ENCODE peak calls at places on chromosomes 3 and 15, in nine cellular contexts. G is Peyer's patch, O is GM12878, P is heart left ventricle, A is neural progenitor cell, V is endothelial cell of umbilical vein, F is NB4, J is astrocyte, K is kidney. R is an unnamed sample.

GRCh38 chr3:13235897-13236296 is 162.7 kb upstream of the IQSEC1 start:
- DNase-seq in G (no peak), O (no peak), P (no peak), A (no peak), V (no peak), F (peak), J (no peak), K (peak), R (no peak)

GRCh38 chr3:52534281-52535183 is 875 bp upstream of the NT5DC2 start:
- DNase-seq in G (peak), O (no peak), P (no peak), A (peak), V (no peak), F (peak), J (no peak), K (peak), R (no peak)

GRCh38 chr3:157176108-157176507 is 16.2 kb upstream of the CCNL1 start:
- DNase-seq in G (no peak), O (no peak), P (no peak), A (no peak), V (peak), F (no peak), J (peak), K (no peak), R (no peak)

GRCh38 chr3:46695177-46695961 is 1.9 kb upstream of the ALS2CL start:
- DNase-seq in G (no peak), O (no peak), P (peak), A (peak), V (peak), F (peak), J (no peak), K (no peak), R (peak)

GRCh38 chr3:168165390-168166269 is 69.9 kb upstream of the GOLIM4 start:
- DNase-seq in G (no peak), O (peak), P (no peak), A (peak), V (peak), F (peak), J (peak), K (no peak), R (peak)

GRCh38 chr15:59828871-59829270 is 139.8 kb upstream of the BNIP2 start:
- DNase-seq in G (no peak), O (no peak), P (no peak), A (no peak), V (no peak), F (no peak), J (no peak), K (no peak), R (no peak)

GRCh38 chr3:124441766-124442165 is 288.5 kb upstream of the UMPS start:
- DNase-seq in G (no peak), O (no peak), P (no peak), A (no peak), V (no peak), F (no peak), J (no peak), K (peak), R (no peak)

GRCh38 chr15:39921274-39921638 is 1.2 kb upstream of the GPR176 start:
- DNase-seq in G (no peak), O (no peak), P (no peak), A (no peak), V (no peak), F (no peak), J (no peak), K (no peak), R (no peak)

GRCh38 chr3:9730747-9731205 is 759 bp upstream of the BRPF1 start:
- DNase-seq in G (no peak), O (no peak), P (no peak), A (no peak), V (no peak), F (peak), J (peak), K (no peak), R (no peak)

GRCh38 chr3:170806141-170806540 is 63.9 kb downstream of the RPL22L1 start:
- DNase-seq in G (no peak), O (no peak), P (no peak), A (no peak), V (no peak), F (no peak), J (no peak), K (no peak), R (no peak)

GRCh38 chr3:151925419-151925818 is 52.0 kb downstream of the SUCNR1 start:
- DNase-seq in G (no peak), O (no peak), P (no peak), A (no peak), V (no peak), F (no peak), J (peak), K (no peak), R (no peak)

GRCh38 chr3:51637144-51637940 is 33.7 kb upstream of the TEX264 start:
- DNase-seq in G (no peak), O (no peak), P (no peak), A (no peak), V (no peak), F (no peak), J (no peak), K (no peak), R (no peak)

GRCh38 chr3:69671082-69671952 is 67.9 kb upstream of the MITF start:
- DNase-seq in G (no peak), O (no peak), P (peak), A (peak), V (peak), F (peak), J (no peak), K (no peak), R (no peak)

GRCh38 chr15:82043130-82043673 is 2.6 kb downstream of the MEX3B start:
- DNase-seq in G (no peak), O (no peak), P (no peak), A (peak), V (no peak), F (no peak), J (no peak), K (peak), R (no peak)

GRCh38 chr15:71186267-71186666 is 71.0 kb downstream of the THSD4 start:
- DNase-seq in G (no peak), O (no peak), P (peak), A (no peak), V (no peak), F (no peak), J (no peak), K (no peak), R (peak)

GRCh38 chr3:197406266-197406665 is 107.9 kb upstream of the DLG1 start:
- DNase-seq in G (no peak), O (no peak), P (peak), A (no peak), V (peak), F (no peak), J (peak), K (peak), R (no peak)

GRCh38 chr3:131218196-131218595 is 163.4 kb upstream of the NUDT16 start:
- DNase-seq in G (no peak), O (no peak), P (no peak), A (no peak), V (no peak), F (no peak), J (peak), K (no peak), R (no peak)

GRCh38 chr3:174337227-174337626 is 521.9 kb upstream of the NAALADL2 start:
- DNase-seq in G (no peak), O (no peak), P (no peak), A (no peak), V (peak), F (peak), J (no peak), K (no peak), R (no peak)

GRCh38 chr3:174333640-174334039 is 525.5 kb upstream of the NAALADL2 start:
- DNase-seq in G (no peak), O (no peak), P (no peak), A (no peak), V (no peak), F (no peak), J (no peak), K (no peak), R (no peak)

GRCh38 chr3:174336774-174337173 is 522.4 kb upstream of the NAALADL2 start:
- DNase-seq in G (no peak), O (no peak), P (no peak), A (no peak), V (no peak), F (no peak), J (no peak), K (no peak), R (no peak)

GRCh38 chr3:174334111-174334510 is 525.0 kb upstream of the NAALADL2 start:
- DNase-seq in G (no peak), O (no peak), P (no peak), A (no peak), V (no peak), F (no peak), J (no peak), K (no peak), R (no peak)

GRCh38 chr3:174335324-174335723 is 523.8 kb upstream of the NAALADL2 start:
- DNase-seq in G (no peak), O (no peak), P (no peak), A (no peak), V (no peak), F (no peak), J (no peak), K (no peak), R (no peak)
- TF ChIP-seq CTCF in G (no peak), O (no peak), P (no peak), A (no peak), V (no peak), F (no peak), J (no peak), K (no peak), R (no peak)

GRCh38 chr15:67070150-67070549 is 4.7 kb downstream of the SMAD3 start:
- DNase-seq in G (no peak), O (no peak), P (no peak), A (no peak), V (no peak), F (no peak), J (no peak), K (no peak), R (no peak)
- H3K4me3 ChIP-seq in G (no peak), O (peak), P (no peak), A (no peak), V (no peak), F (peak), J (no peak), K (no peak), R (no peak)

GRCh38 chr15:62138124-62138523 is 27.0 kb downstream of the C2CD4B start:
- DNase-seq in G (no peak), O (no peak), P (no peak), A (no peak), V (peak), F (no peak), J (peak), K (no peak), R (no peak)

GRCh38 chr15:62145015-62145735 is 19.9 kb downstream of the C2CD4B start:
- DNase-seq in G (no peak), O (no peak), P (no peak), A (no peak), V (no peak), F (no peak), J (no peak), K (no peak), R (no peak)

GRCh38 chr15:62141200-62141599 is 23.9 kb downstream of the C2CD4B start:
- DNase-seq in G (no peak), O (no peak), P (no peak), A (no peak), V (no peak), F (no peak), J (no peak), K (no peak), R (no peak)

GRCh38 chr15:62141643-62142588 is 23.2 kb downstream of the C2CD4B start:
- DNase-seq in G (no peak), O (no peak), P (no peak), A (no peak), V (no peak), F (no peak), J (peak), K (no peak), R (no peak)

DNA sequence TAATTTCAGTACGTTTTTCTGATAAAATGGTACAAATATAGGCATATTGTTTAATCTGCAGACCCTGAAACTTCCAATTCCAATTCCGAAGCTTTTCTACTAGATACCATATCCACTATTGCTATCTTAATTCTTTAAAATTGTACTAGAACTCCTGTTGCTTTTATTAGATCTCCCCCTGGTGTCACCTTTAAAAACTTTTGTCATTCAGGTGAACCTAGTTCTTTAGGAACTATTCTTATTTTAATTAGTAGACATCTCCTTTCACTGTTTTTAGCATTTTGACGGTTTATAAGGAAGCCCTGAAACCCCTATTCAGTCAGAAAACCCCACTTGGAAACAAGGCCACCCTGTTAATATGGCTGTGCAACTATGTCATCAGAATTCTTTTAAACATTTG is 22.3 kb downstream of the C2CD4B start:
- DNase-seq in G (no peak), O (no peak), P (no peak), A (no peak), V (no peak), F (no peak), J (no peak), K (no peak), R (no peak)
- TF ChIP-seq CTCF in G (peak), O (no peak), P (no peak), A (no peak), V (no peak), F (no peak), J (no peak), K (no peak), R (no peak)

GRCh38 chr3:78979083-78979482 is 788.7 kb downstream of the ROBO1 start:
- DNase-seq in G (no peak), O (no peak), P (no peak), A (peak), V (no peak), F (no peak), J (no peak), K (no peak), R (no peak)
- H3K4me3 ChIP-seq in G (no peak), O (no peak), P (no peak), A (peak), V (no peak), F (no peak), J (no peak), K (no peak), R (no peak)

GRCh38 chr3:181695661-181696491 is 15.8 kb upstream of the SOX2 start:
- DNase-seq in G (no peak), O (no peak), P (no peak), A (peak), V (peak), F (no peak), J (peak), K (no peak), R (no peak)
- TF ChIP-seq CTCF in G (no peak), O (no peak), P (no peak), A (no peak), V (no peak), F (no peak), J (no peak), K (no peak), R (no peak)

GRCh38 chr3:29279276-29279675 is 1.6 kb upstream of the RBMS3 start:
- DNase-seq in G (no peak), O (no peak), P (no peak), A (no peak), V (no peak), F (no peak), J (no peak), K (no peak), R (no peak)
- H3K4me3 ChIP-seq in G (no peak), O (no peak), P (peak), A (no peak), V (no peak), F (no peak), J (peak), K (peak), R (no peak)

GRCh38 chr15:98085003-98085639 is 124.6 kb downstream of the ARRDC4 start:
- DNase-seq in G (no peak), O (no peak), P (no peak), A (peak), V (peak), F (peak), J (peak), K (no peak), R (no peak)

GRCh38 chr15:98083203-98083910 is 122.9 kb downstream of the ARRDC4 start:
- DNase-seq in G (no peak), O (no peak), P (no peak), A (peak), V (no peak), F (no peak), J (no peak), K (no peak), R (no peak)
- TF ChIP-seq CTCF in G (no peak), O (no peak), P (no peak), A (peak), V (no peak), F (no peak), J (no peak), K (no peak), R (no peak)

R was measured in lung.